ENCODE peak calls at places on chromosomes 5 and 9, in eight cellular contexts. W is neural progenitor cell, G is hepatocyte, I is SK-N-SH, R is MM.1S, K is GM23338, E is OCI-LY7, U is HCT116. P is an unnamed sample.

GRCh38 chr5:170057311-170057710 is 48.4 kb upstream of the FOXI1 start:
- DNase-seq in W (no peak), G (no peak), I (no peak), R (no peak), K (no peak), E (no peak), U (no peak), P (no peak)

GRCh38 chr9:35035851-35036701 is 36.3 kb downstream of the VCP start:
- DNase-seq in W (no peak), G (no peak), I (no peak), R (no peak), K (peak), E (no peak), U (no peak), P (no peak)

GRCh38 chr9:109109962-109110325 is 9.8 kb downstream of the TMEM245 start:
- DNase-seq in W (peak), G (no peak), I (no peak), R (no peak), K (no peak), E (no peak), U (no peak), P (no peak)

GRCh38 chr5:1481266-1481998 is 36.2 kb upstream of the SLC6A3 start:
- DNase-seq in W (no peak), G (no peak), I (no peak), R (no peak), K (no peak), E (peak), U (no peak), P (no peak)

GRCh38 chr5:43193171-43193951 is 1.3 kb downstream of the NIM1K start:
- DNase-seq in W (peak), G (peak), I (peak), R (no peak), K (peak), E (peak), U (peak), P (peak)

GRCh38 chr5:79613571-79613970 is 1.3 kb downstream of the TENT2 start:
- DNase-seq in W (no peak), G (no peak), I (no peak), R (no peak), K (no peak), E (no peak), U (no peak), P (no peak)

GRCh38 chr5:14386882-14387575 is 194.6 kb upstream of the OTULINL start:
- DNase-seq in W (no peak), G (no peak), I (no peak), R (no peak), K (peak), E (no peak), U (no peak), P (no peak)

GRCh38 chr5:1523480-1523792 is 324 bp downstream of the LPCAT1 start:
- DNase-seq in W (peak), G (peak), I (peak), R (no peak), K (no peak), E (peak), U (no peak), P (no peak)

GRCh38 chr5:108380531-108381021 is 1.3 kb downstream of the FBXL17 start:
- DNase-seq in W (peak), G (peak), I (peak), R (peak), K (peak), E (peak), U (no peak), P (peak)

GRCh38 chr9:131333771-131334567 is 44.4 kb downstream of the PLPP7 start:
- DNase-seq in W (no peak), G (no peak), I (no peak), R (no peak), K (no peak), E (no peak), U (no peak), P (no peak)

GRCh38 chr9:20512106-20512505 is 110.2 kb downstream of the MLLT3 start:
- DNase-seq in W (no peak), G (no peak), I (no peak), R (no peak), K (no peak), E (no peak), U (no peak), P (peak)

GRCh38 chr5:58044166-58044565 is 415.7 kb downstream of the PLK2 start:
- DNase-seq in W (no peak), G (peak), I (no peak), R (no peak), K (no peak), E (no peak), U (no peak), P (no peak)

GRCh38 chr5:38265546-38266179 is 7.3 kb downstream of the EGFLAM start:
- DNase-seq in W (peak), G (peak), I (peak), R (peak), K (peak), E (peak), U (peak), P (peak)

GRCh38 chr9:130348341-130348740 is 82.8 kb downstream of the HMCN2 start:
- DNase-seq in W (no peak), G (no peak), I (no peak), R (no peak), K (no peak), E (no peak), U (no peak), P (no peak)

GRCh38 chr5:15574806-15575205 is 74.8 kb downstream of the FBXL7 start:
- DNase-seq in W (no peak), G (no peak), I (no peak), R (no peak), K (no peak), E (no peak), U (no peak), P (no peak)

GRCh38 chr9:16869961-16870605 is 387 bp downstream of the BNC2 start:
- DNase-seq in W (peak), G (peak), I (peak), R (no peak), K (peak), E (no peak), U (no peak), P (peak)

GRCh38 chr5:169831331-169831730 is 149.0 kb downstream of the INSYN2B start:
- DNase-seq in W (no peak), G (no peak), I (no peak), R (no peak), K (no peak), E (no peak), U (no peak), P (no peak)

GRCh38 chr5:125560476-125561225 is 814.2 kb upstream of the ZNF608 start:
- DNase-seq in W (no peak), G (no peak), I (no peak), R (no peak), K (no peak), E (no peak), U (no peak), P (peak)

GRCh38 chr9:35563791-35564197 is 41.3 kb upstream of the TESK1 start:
- DNase-seq in W (peak), G (peak), I (peak), R (no peak), K (peak), E (no peak), U (no peak), P (no peak)

GRCh38 chr5:26482817-26483375 is 555.5 kb downstream of the CDH9 start:
- DNase-seq in W (peak), G (peak), I (peak), R (peak), K (peak), E (peak), U (peak), P (peak)

GRCh38 chr5:36740259-36740898 is 134.0 kb downstream of the SLC1A3 start:
- DNase-seq in W (no peak), G (no peak), I (no peak), R (no peak), K (no peak), E (no peak), U (no peak), P (no peak)

GRCh38 chr5:3321923-3322322 is 273.7 kb upstream of the IRX1 start:
- DNase-seq in W (no peak), G (no peak), I (no peak), R (no peak), K (no peak), E (no peak), U (no peak), P (no peak)

GRCh38 chr5:154476343-154477213 is 1.4 kb downstream of the HAND1 start:
- DNase-seq in W (peak), G (no peak), I (no peak), R (no peak), K (peak), E (no peak), U (no peak), P (no peak)
- H3K4me3 ChIP-seq in W (no peak), G (peak), I (no peak), R (no peak), K (peak), E (no peak), U (no peak), P (no peak)

DNA sequence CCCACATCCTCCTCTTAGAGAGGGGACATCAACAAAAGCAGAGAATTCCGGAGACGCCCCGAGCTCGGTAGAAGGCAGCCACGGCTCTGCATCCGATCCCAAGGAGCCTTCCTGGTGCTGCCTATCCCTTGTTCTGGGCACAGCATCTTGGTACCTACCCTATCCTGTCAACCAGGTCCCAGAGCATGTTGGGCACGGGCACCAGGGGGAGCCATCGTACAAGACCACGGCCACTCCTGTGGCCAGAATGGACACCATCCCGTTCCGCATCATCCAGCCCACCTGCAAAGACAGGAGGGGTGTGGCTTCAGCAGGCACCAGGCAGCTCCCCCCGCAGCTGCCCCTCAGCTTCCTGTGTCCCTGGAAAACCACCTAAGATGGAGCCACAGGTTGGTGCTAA is 62.7 kb upstream of the ZNF354A start:
- DNase-seq in W (peak), G (peak), I (peak), R (no peak), K (peak), E (peak), U (peak), P (peak)
- TF ChIP-seq EZH2phosphoT487 in W (no peak), G (no peak), I (no peak), R (no peak), K (no peak), E (no peak), U (no peak), P (no peak)

DNA sequence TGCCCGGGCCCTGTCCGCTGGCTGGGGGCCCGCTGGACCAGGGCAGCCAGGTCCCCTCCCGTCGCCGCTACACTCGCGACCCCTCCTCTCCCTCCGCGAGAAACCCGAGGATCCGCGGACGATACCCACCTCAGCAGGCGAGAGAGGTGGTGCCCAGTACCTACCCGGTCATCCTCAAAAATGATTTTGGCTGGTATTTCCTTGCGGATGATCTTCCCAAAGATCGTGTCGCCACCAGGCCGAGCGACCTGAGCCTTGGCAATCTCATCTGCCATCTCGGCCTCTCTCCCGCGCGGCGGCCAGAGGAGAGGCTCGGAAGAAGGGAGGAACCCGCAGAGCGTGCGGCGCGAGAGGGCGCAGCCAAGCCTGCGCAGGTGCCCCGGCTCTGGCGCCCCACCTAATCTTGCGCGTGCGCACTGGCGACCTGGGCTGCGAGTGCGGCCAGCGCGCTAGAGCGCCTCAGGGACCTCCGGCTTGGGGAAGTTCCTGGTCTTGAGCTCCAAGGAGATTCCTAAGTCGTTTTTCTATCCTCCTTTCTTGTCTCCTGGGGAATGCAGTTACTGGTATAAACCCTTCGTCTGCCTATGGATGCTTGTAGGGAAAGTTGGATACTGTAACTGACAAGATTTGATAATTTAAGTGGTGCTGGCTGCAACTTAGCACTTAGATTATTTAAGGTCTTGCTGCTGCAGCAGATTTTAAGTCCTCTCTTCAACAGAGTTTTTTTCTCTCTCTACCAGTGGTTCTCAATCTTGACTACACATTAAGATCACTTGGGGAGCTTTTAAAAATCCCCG is at the start of gene HINT1:
- DNase-seq in W (peak), G (peak), I (peak), R (peak), K (peak), E (peak), U (peak), P (peak)
- TF ChIP-seq CTCF in W (peak), G (no peak), I (no peak), R (no peak), K (no peak), E (peak), U (no peak), P (peak)

GRCh38 chr5:140794594-140795258 is at the start of gene PCDHA2:
- DNase-seq in W (peak), G (peak), I (no peak), R (peak), K (peak), E (no peak), U (no peak), P (no peak)
- H3K4me3 ChIP-seq in W (peak), G (peak), I (peak), R (peak), K (peak), E (no peak), U (no peak), P (no peak)

GRCh38 chr9:134700636-134701350 is 59.2 kb downstream of the COL5A1 start:
- DNase-seq in W (no peak), G (no peak), I (no peak), R (no peak), K (no peak), E (no peak), U (no peak), P (no peak)

GRCh38 chr9:134696433-134696832 is 54.8 kb downstream of the COL5A1 start:
- DNase-seq in W (no peak), G (no peak), I (no peak), R (no peak), K (no peak), E (no peak), U (no peak), P (no peak)

GRCh38 chr9:134699343-134699740 is 57.7 kb downstream of the COL5A1 start:
- DNase-seq in W (no peak), G (no peak), I (no peak), R (no peak), K (no peak), E (no peak), U (no peak), P (no peak)

GRCh38 chr9:134698111-134698510 is 56.5 kb downstream of the COL5A1 start:
- DNase-seq in W (no peak), G (no peak), I (no peak), R (no peak), K (no peak), E (no peak), U (no peak), P (no peak)

GRCh38 chr9:134698587-134699342 is 57.2 kb downstream of the COL5A1 start:
- DNase-seq in W (peak), G (peak), I (peak), R (peak), K (peak), E (peak), U (peak), P (peak)
- TF ChIP-seq EZH2phosphoT487 in W (peak), G (no peak), I (no peak), R (no peak), K (no peak), E (no peak), U (no peak), P (no peak)

GRCh38 chr5:28468121-28468520 is 1429.7 kb upstream of the CDH9 start:
- DNase-seq in W (no peak), G (no peak), I (no peak), R (peak), K (no peak), E (peak), U (no peak), P (no peak)

DNA sequence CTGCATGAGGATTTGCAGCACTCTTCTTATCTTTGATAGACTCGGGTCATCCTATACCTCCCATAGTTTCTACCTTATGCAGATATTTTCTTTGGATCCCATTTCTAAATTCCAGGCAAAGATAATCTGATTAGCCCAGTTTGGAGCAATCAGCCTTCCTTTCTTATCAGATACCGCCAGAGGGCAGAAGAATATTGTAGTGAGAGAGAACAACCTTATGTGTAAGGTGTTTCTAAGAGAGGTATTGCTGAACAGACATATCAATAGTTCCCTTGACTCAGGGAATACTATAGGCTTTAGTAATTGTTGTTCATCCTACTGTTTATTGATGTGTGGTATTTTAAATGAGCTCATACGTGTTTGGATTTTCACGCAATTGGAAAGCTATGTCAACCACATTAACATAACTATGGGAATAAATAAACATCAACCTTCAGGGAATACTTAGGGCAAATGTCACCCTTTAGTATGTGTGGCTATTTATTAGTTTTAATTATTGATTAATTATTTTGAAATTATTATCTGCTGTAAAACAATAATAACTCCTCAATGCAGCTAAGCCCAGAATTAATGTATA is 1435.2 kb upstream of the CDH9 start:
- DNase-seq in W (peak), G (peak), I (no peak), R (peak), K (peak), E (peak), U (no peak), P (peak)
- TF ChIP-seq CTCF in W (peak), G (peak), I (peak), R (peak), K (peak), E (peak), U (no peak), P (peak)

DNA sequence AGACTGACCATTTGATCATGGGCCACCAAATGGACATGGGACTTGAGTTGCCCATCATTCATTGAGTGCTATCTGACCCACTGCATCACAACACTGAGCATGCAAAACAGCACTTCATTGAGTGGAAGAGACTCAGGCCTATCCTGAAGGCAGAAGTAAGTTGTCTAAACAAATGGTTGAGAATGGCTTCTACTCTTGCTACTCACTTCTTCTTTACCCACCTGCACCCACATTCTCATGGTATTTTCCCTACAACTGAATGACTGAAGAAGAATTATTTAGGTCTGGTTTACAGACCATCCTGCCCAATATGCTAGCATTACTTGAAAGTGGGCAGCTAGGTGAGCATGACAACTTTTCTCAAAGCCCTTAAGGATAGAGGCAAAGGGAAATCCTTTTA is 41.0 kb upstream of the PIP5K1B start:
- DNase-seq in W (no peak), G (no peak), I (no peak), R (no peak), K (no peak), E (no peak), U (no peak), P (no peak)
- H3K4me3 ChIP-seq in W (no peak), G (no peak), I (no peak), R (no peak), K (no peak), E (no peak), U (no peak), P (no peak)

GRCh38 chr5:54013556-54014157 is 296.7 kb downstream of the ARL15 start:
- DNase-seq in W (no peak), G (peak), I (no peak), R (no peak), K (no peak), E (no peak), U (peak), P (peak)
- TF ChIP-seq EZH2phosphoT487 in W (no peak), G (no peak), I (no peak), R (no peak), K (no peak), E (no peak), U (no peak), P (no peak)

P was measured in PC-3.